ENCODE peak calls at places on chromosomes 3 and 15, in ten cellular contexts. One of them, this sample, is unnamed.

GRCh38 chr15:33492434-33493052 is 181.8 kb downstream of the RYR3 start:
- DNase-seq in uterus: no peak
- DNase-seq in endothelial cell of umbilical vein: no peak
- DNase-seq in left ventricle myocardium inferior: no peak
- DNase-seq in CD8-positive, alpha-beta T cell: no peak
- DNase-seq in Peyer's patch: no peak
- DNase-seq in heart left ventricle: no peak
- DNase-seq in GM23338: peak; percentile 53
- DNase-seq in K562: no peak
- DNase-seq in tibial artery: no peak
- DNase-seq in this sample: no peak

GRCh38 chr3:198113219-198114053 is 153.4 kb downstream of the LMLN start:
- DNase-seq in heart left ventricle: peak; percentile 34
- DNase-seq in Peyer's patch: no peak
- DNase-seq in left ventricle myocardium inferior: no peak
- DNase-seq in endothelial cell of umbilical vein: peak; percentile 18
- DNase-seq in K562: no peak
- DNase-seq in tibial artery: no peak
- DNase-seq in GM23338: peak; percentile 56
- DNase-seq in CD8-positive, alpha-beta T cell: no peak
- DNase-seq in uterus: no peak
- DNase-seq in this sample: peak; percentile 14

GRCh38 chr3:105277656-105278055 is 89.1 kb upstream of the ALCAM start:
- DNase-seq in CD8-positive, alpha-beta T cell: no peak
- DNase-seq in tibial artery: no peak
- DNase-seq in GM23338: no peak
- DNase-seq in left ventricle myocardium inferior: no peak
- DNase-seq in K562: no peak
- DNase-seq in heart left ventricle: no peak
- DNase-seq in Peyer's patch: no peak
- DNase-seq in endothelial cell of umbilical vein: peak; percentile 39
- DNase-seq in uterus: no peak
- DNase-seq in this sample: no peak

GRCh38 chr3:100710355-100711198 is 1.3 kb downstream of the TFG start:
- DNase-seq in heart left ventricle: peak; percentile 32
- DNase-seq in uterus: no peak
- DNase-seq in endothelial cell of umbilical vein: peak; percentile 62
- DNase-seq in GM23338: peak; percentile 73
- DNase-seq in Peyer's patch: peak; percentile 69
- DNase-seq in CD8-positive, alpha-beta T cell: peak; percentile 69
- DNase-seq in K562: peak; percentile 44
- DNase-seq in tibial artery: peak; percentile 60
- DNase-seq in left ventricle myocardium inferior: no peak
- DNase-seq in this sample: no peak

GRCh38 chr15:89628791-89629715 is 26.2 kb downstream of the KIF7 start:
- DNase-seq in tibial artery: no peak
- DNase-seq in Peyer's patch: no peak
- DNase-seq in CD8-positive, alpha-beta T cell: no peak
- DNase-seq in endothelial cell of umbilical vein: no peak
- DNase-seq in heart left ventricle: no peak
- DNase-seq in left ventricle myocardium inferior: no peak
- DNase-seq in K562: no peak
- DNase-seq in uterus: no peak
- DNase-seq in GM23338: peak; percentile 23
- DNase-seq in this sample: no peak

GRCh38 chr3:14126017-14126902 is 1.4 kb downstream of the TMEM43 start:
- DNase-seq in K562: peak; percentile 83
- DNase-seq in tibial artery: no peak
- DNase-seq in Peyer's patch: peak; percentile 79
- DNase-seq in uterus: no peak
- DNase-seq in GM23338: no peak
- DNase-seq in heart left ventricle: peak; percentile 90
- DNase-seq in CD8-positive, alpha-beta T cell: no peak
- DNase-seq in endothelial cell of umbilical vein: no peak
- DNase-seq in left ventricle myocardium inferior: peak; percentile 65
- DNase-seq in this sample: no peak

GRCh38 chr15:35279811-35280210 is 194.7 kb upstream of the NANOGP8 start:
- DNase-seq in GM23338: no peak
- DNase-seq in tibial artery: no peak
- DNase-seq in endothelial cell of umbilical vein: no peak
- DNase-seq in K562: no peak
- DNase-seq in uterus: no peak
- DNase-seq in left ventricle myocardium inferior: no peak
- DNase-seq in CD8-positive, alpha-beta T cell: no peak
- DNase-seq in heart left ventricle: no peak
- DNase-seq in Peyer's patch: no peak
- DNase-seq in this sample: no peak

GRCh38 chr3:156575661-156576450 is 20.9 kb upstream of the SSR3 start:
- DNase-seq in tibial artery: no peak
- DNase-seq in heart left ventricle: no peak
- DNase-seq in GM23338: no peak
- DNase-seq in uterus: no peak
- DNase-seq in endothelial cell of umbilical vein: no peak
- DNase-seq in K562: no peak
- DNase-seq in Peyer's patch: no peak
- DNase-seq in left ventricle myocardium inferior: no peak
- DNase-seq in CD8-positive, alpha-beta T cell: no peak
- DNase-seq in this sample: no peak

GRCh38 chr3:13106308-13106970 is 33.2 kb upstream of the IQSEC1 start:
- DNase-seq in tibial artery: peak; percentile 28
- DNase-seq in Peyer's patch: peak; percentile 5
- DNase-seq in heart left ventricle: no peak
- DNase-seq in endothelial cell of umbilical vein: no peak
- DNase-seq in GM23338: no peak
- DNase-seq in uterus: no peak
- DNase-seq in left ventricle myocardium inferior: no peak
- DNase-seq in K562: no peak
- DNase-seq in CD8-positive, alpha-beta T cell: no peak
- DNase-seq in this sample: no peak

GRCh38 chr3:177306252-177306651 is 109.0 kb upstream of the TBL1XR1 start:
- DNase-seq in heart left ventricle: no peak
- DNase-seq in GM23338: no peak
- DNase-seq in Peyer's patch: no peak
- DNase-seq in K562: no peak
- DNase-seq in CD8-positive, alpha-beta T cell: no peak
- DNase-seq in endothelial cell of umbilical vein: peak; percentile 72
- DNase-seq in left ventricle myocardium inferior: no peak
- DNase-seq in uterus: no peak
- DNase-seq in tibial artery: no peak
- DNase-seq in this sample: no peak

GRCh38 chr3:4935347-4935746 is 43.9 kb upstream of the BHLHE40 start:
- DNase-seq in GM23338: no peak
- DNase-seq in left ventricle myocardium inferior: no peak
- DNase-seq in tibial artery: no peak
- DNase-seq in endothelial cell of umbilical vein: no peak
- DNase-seq in heart left ventricle: no peak
- DNase-seq in K562: no peak
- DNase-seq in uterus: no peak
- DNase-seq in Peyer's patch: no peak
- DNase-seq in CD8-positive, alpha-beta T cell: no peak
- DNase-seq in this sample: no peak

GRCh38 chr15:32979710-32980109 is 214.8 kb downstream of the FMN1 start:
- DNase-seq in GM23338: no peak
- DNase-seq in CD8-positive, alpha-beta T cell: no peak
- DNase-seq in uterus: no peak
- DNase-seq in endothelial cell of umbilical vein: no peak
- DNase-seq in K562: no peak
- DNase-seq in tibial artery: no peak
- DNase-seq in heart left ventricle: no peak
- DNase-seq in left ventricle myocardium inferior: no peak
- DNase-seq in Peyer's patch: no peak
- DNase-seq in this sample: no peak

GRCh38 chr15:57358611-57359010 is 17.7 kb upstream of the CGNL1 start:
- DNase-seq in CD8-positive, alpha-beta T cell: no peak
- DNase-seq in endothelial cell of umbilical vein: no peak
- DNase-seq in heart left ventricle: no peak
- DNase-seq in left ventricle myocardium inferior: no peak
- DNase-seq in tibial artery: no peak
- DNase-seq in Peyer's patch: no peak
- DNase-seq in K562: no peak
- DNase-seq in uterus: no peak
- DNase-seq in GM23338: no peak
- DNase-seq in this sample: no peak

GRCh38 chr3:149536429-149536828 is 61.9 kb downstream of the TM4SF4 start:
- DNase-seq in tibial artery: peak; percentile 74
- DNase-seq in K562: peak; percentile 12
- DNase-seq in GM23338: peak; percentile 78
- DNase-seq in endothelial cell of umbilical vein: no peak
- DNase-seq in Peyer's patch: no peak
- DNase-seq in CD8-positive, alpha-beta T cell: no peak
- DNase-seq in uterus: peak; percentile 57
- DNase-seq in left ventricle myocardium inferior: peak; percentile 73
- DNase-seq in heart left ventricle: peak; percentile 81
- DNase-seq in this sample: no peak

GRCh38 chr3:9820944-9821343 is 10.9 kb downstream of the TTLL3 start:
- DNase-seq in uterus: no peak
- DNase-seq in CD8-positive, alpha-beta T cell: no peak
- DNase-seq in endothelial cell of umbilical vein: peak; percentile 18
- DNase-seq in GM23338: peak; percentile 88
- DNase-seq in left ventricle myocardium inferior: no peak
- DNase-seq in heart left ventricle: no peak
- DNase-seq in tibial artery: no peak
- DNase-seq in Peyer's patch: no peak
- DNase-seq in K562: no peak
- DNase-seq in this sample: no peak

DNA sequence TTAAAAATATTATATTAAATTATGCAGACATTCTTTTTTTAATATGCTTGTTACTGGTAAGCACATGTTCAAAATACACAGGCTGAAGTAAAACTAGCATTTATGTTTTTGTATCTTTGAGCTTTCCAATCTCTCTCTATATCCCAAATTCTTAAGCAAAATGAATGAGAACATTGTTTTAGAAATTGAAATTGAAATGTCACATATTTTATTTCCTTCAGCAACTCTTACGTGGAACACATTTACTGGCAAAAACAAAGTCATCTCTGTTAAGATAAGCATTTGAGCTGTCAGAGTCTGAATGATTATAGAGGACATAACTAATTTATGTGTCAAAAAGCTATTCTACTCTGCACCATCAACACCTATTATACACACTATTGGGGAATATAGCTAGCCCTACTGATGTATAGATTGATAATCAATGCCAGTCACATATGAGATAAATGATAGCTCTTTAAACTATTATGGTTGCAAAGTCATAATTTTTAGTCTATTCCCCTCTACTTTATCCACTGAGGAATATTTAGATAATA is 535.4 kb upstream of the BCHE start:
- DNase-seq in K562: no peak
- DNase-seq in left ventricle myocardium inferior: no peak
- DNase-seq in endothelial cell of umbilical vein: no peak
- DNase-seq in tibial artery: no peak
- DNase-seq in Peyer's patch: no peak
- DNase-seq in CD8-positive, alpha-beta T cell: no peak
- DNase-seq in heart left ventricle: no peak
- DNase-seq in GM23338: no peak
- DNase-seq in uterus: no peak
- DNase-seq in this sample: no peak
- H3K36me3 ChIP-seq in K562: no peaks in the 10 kb centered on the region
- H3K36me3 ChIP-seq in left ventricle myocardium inferior: no peaks in the 10 kb centered on the region
- H3K36me3 ChIP-seq in endothelial cell of umbilical vein: no peaks in the 10 kb centered on the region
- H3K36me3 ChIP-seq in tibial artery: no peaks in the 10 kb centered on the region
- H3K36me3 ChIP-seq in Peyer's patch: no peaks in the 10 kb centered on the region
- H3K36me3 ChIP-seq in CD8-positive, alpha-beta T cell: no peaks in the 10 kb centered on the region
- H3K36me3 ChIP-seq in heart left ventricle: no peaks in the 10 kb centered on the region
- H3K36me3 ChIP-seq in GM23338: no peaks in the 10 kb centered on the region
- H3K36me3 ChIP-seq in uterus: no peaks in the 10 kb centered on the region
- H3K36me3 ChIP-seq in this sample: no peaks in the 10 kb centered on the region

DNA sequence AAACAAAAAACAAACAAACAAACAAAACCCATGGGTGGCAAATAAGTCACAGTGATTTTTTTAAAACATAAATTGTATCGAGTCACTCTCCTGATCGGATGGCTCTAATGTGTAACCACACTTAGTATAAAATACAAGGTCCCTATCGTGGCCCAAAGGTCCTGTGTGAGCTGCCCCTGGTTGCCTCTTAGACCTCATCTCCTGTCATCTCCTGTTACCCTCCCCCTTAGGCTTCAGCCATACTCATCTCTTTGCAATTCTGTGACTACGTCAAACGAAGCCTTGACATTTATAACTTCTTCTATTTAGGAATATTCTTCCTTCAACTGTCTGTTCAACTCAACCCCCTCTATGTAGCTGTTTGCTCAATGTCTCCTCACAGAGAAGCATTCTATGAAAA is 43.9 kb upstream of the TTBK2 start:
- DNase-seq in left ventricle myocardium inferior: no peak
- DNase-seq in GM23338: no peak
- DNase-seq in endothelial cell of umbilical vein: no peak
- DNase-seq in tibial artery: no peak
- DNase-seq in CD8-positive, alpha-beta T cell: no peak
- DNase-seq in heart left ventricle: no peak
- DNase-seq in uterus: no peak
- DNase-seq in Peyer's patch: no peak
- DNase-seq in K562: no peak
- DNase-seq in this sample: no peak
- H3K36me3 ChIP-seq in left ventricle myocardium inferior: peaks cover 79% of the 10 kb centered on the region
- H3K36me3 ChIP-seq in GM23338: peaks cover 10% of the 10 kb centered on the region
- H3K36me3 ChIP-seq in endothelial cell of umbilical vein: peaks cover 12% of the 10 kb centered on the region
- H3K36me3 ChIP-seq in tibial artery: peaks cover 77% of the 10 kb centered on the region
- H3K36me3 ChIP-seq in CD8-positive, alpha-beta T cell: peaks cover 23% of the 10 kb centered on the region
- H3K36me3 ChIP-seq in heart left ventricle: peaks cover 98% of the 10 kb centered on the region
- H3K36me3 ChIP-seq in uterus: no peaks in the 10 kb centered on the region
- H3K36me3 ChIP-seq in Peyer's patch: no peaks in the 10 kb centered on the region
- H3K36me3 ChIP-seq in K562: peaks cover 54% of the 10 kb centered on the region
- H3K36me3 ChIP-seq in this sample: peaks cover 15% of the 10 kb centered on the region

DNA sequence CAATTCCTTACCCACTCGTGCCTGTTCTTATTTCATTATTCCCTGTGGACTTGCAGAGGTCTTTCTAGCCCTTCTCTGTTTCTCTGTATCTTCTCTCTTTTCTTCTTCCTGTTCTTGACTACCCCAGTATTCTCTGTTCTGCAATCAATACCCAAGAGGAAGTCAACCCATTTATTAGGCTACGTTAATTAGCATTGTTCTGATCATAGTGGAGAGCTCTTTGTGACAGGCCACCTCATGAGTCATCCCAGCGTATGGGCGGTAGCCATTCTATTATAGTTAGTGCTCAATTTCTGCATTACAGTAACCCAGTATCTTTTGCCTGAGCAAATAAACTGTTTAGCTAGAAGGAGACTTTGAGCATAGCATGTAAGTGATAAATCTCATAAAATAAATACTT is 259.5 kb upstream of the GRM7 start:
- DNase-seq in heart left ventricle: no peak
- DNase-seq in Peyer's patch: no peak
- DNase-seq in tibial artery: no peak
- DNase-seq in K562: peak; percentile 20
- DNase-seq in left ventricle myocardium inferior: no peak
- DNase-seq in CD8-positive, alpha-beta T cell: no peak
- DNase-seq in uterus: no peak
- DNase-seq in endothelial cell of umbilical vein: no peak
- DNase-seq in GM23338: no peak
- DNase-seq in this sample: no peak
- H3K36me3 ChIP-seq in heart left ventricle: no peaks in the 10 kb centered on the region
- H3K36me3 ChIP-seq in Peyer's patch: no peaks in the 10 kb centered on the region
- H3K36me3 ChIP-seq in tibial artery: no peaks in the 10 kb centered on the region
- H3K36me3 ChIP-seq in K562: peaks cover 3% of the 10 kb centered on the region
- H3K36me3 ChIP-seq in left ventricle myocardium inferior: no peaks in the 10 kb centered on the region
- H3K36me3 ChIP-seq in CD8-positive, alpha-beta T cell: no peaks in the 10 kb centered on the region
- H3K36me3 ChIP-seq in uterus: no peaks in the 10 kb centered on the region
- H3K36me3 ChIP-seq in endothelial cell of umbilical vein: no peaks in the 10 kb centered on the region
- H3K36me3 ChIP-seq in GM23338: peaks cover 10% of the 10 kb centered on the region
- H3K36me3 ChIP-seq in this sample: no peaks in the 10 kb centered on the region

GRCh38 chr3:154956815-154957214 is 123.3 kb upstream of the MME start:
- DNase-seq in left ventricle myocardium inferior: no peak
- DNase-seq in endothelial cell of umbilical vein: no peak
- DNase-seq in uterus: no peak
- DNase-seq in K562: no peak
- DNase-seq in tibial artery: no peak
- DNase-seq in heart left ventricle: no peak
- DNase-seq in CD8-positive, alpha-beta T cell: no peak
- DNase-seq in Peyer's patch: no peak
- DNase-seq in GM23338: no peak
- DNase-seq in this sample: no peak
- H3K36me3 ChIP-seq in left ventricle myocardium inferior: no peaks in the 10 kb centered on the region
- H3K36me3 ChIP-seq in endothelial cell of umbilical vein: no peaks in the 10 kb centered on the region
- H3K36me3 ChIP-seq in uterus: no peaks in the 10 kb centered on the region
- H3K36me3 ChIP-seq in K562: no peaks in the 10 kb centered on the region
- H3K36me3 ChIP-seq in tibial artery: no peaks in the 10 kb centered on the region
- H3K36me3 ChIP-seq in heart left ventricle: no peaks in the 10 kb centered on the region
- H3K36me3 ChIP-seq in CD8-positive, alpha-beta T cell: no peaks in the 10 kb centered on the region
- H3K36me3 ChIP-seq in Peyer's patch: no peaks in the 10 kb centered on the region
- H3K36me3 ChIP-seq in GM23338: no peaks in the 10 kb centered on the region
- H3K36me3 ChIP-seq in this sample: no peaks in the 10 kb centered on the region

This sample was measured in naive thymus-derived CD4-positive, alpha-beta T cell.